ENCODE peak calls at places on chromosome 1, in four cellular contexts. K is HFFc6, O is tibial artery, S is dorsolateral prefrontal cortex. R is an unnamed sample.

GRCh38 chr1:184650177-184650866 is 104.3 kb downstream of the EDEM3 start:
- DNase-seq in K (no peak), O (no peak), S (no peak), R (no peak)

GRCh38 chr1:55309053-55309452 is 93.9 kb upstream of the USP24 start:
- DNase-seq in K (no peak), O (no peak), S (no peak), R (no peak)

GRCh38 chr1:214551436-214552173 is at the start of gene PTPN14:
- DNase-seq in K (peak; percentile 95), O (peak; percentile 78), S (peak; percentile 56), R (peak; percentile 37)

GRCh38 chr1:76668046-76668445 is 199.2 kb upstream of the ST6GALNAC5 start:
- DNase-seq in K (no peak), O (no peak), S (no peak), R (no peak)

GRCh38 chr1:97745912-97746311 is 174.9 kb downstream of the DPYD start:
- DNase-seq in K (peak; percentile 35), O (no peak), S (no peak), R (no peak)

GRCh38 chr1:43953361-43953760 is 6.6 kb downstream of the IPO13 start:
- DNase-seq in K (no peak), O (no peak), S (no peak), R (no peak)

GRCh38 chr1:72516826-72517225 is 234.5 kb upstream of the NEGR1 start:
- DNase-seq in K (no peak), O (no peak), S (no peak), R (no peak)

GRCh38 chr1:159987186-159987585 is 33.1 kb upstream of the SLAMF9 start:
- DNase-seq in K (no peak), O (no peak), S (no peak), R (no peak)

GRCh38 chr1:154578058-154578418 is 10.5 kb downstream of the CHRNB2 start:
- DNase-seq in K (no peak), O (no peak), S (no peak), R (no peak)

GRCh38 chr1:31216016-31216415 is 23.7 kb downstream of the NKAIN1 start:
- DNase-seq in K (no peak), O (no peak), S (peak; percentile 31), R (no peak)

GRCh38 chr1:10561497-10561896 is 86.7 kb downstream of the PEX14 start:
- DNase-seq in K (peak; percentile 16), O (no peak), S (no peak), R (no peak)

GRCh38 chr1:87474098-87474497 is 145.4 kb downstream of the LMO4 start:
- DNase-seq in K (no peak), O (no peak), S (no peak), R (no peak)

GRCh38 chr1:2785631-2786328 is 15.7 kb downstream of the TTC34 start:
- DNase-seq in K (no peak), O (no peak), S (no peak), R (no peak)

GRCh38 chr1:35656148-35656862 is 15.0 kb upstream of the PSMB2 start:
- DNase-seq in K (peak; percentile 61), O (no peak), S (no peak), R (no peak)

GRCh38 chr1:152725261-152725660 is 17.3 kb downstream of the LCE4A start:
- DNase-seq in K (no peak), O (no peak), S (no peak), R (no peak)

GRCh38 chr1:165306543-165307434 is 49.7 kb downstream of the LMX1A start:
- DNase-seq in K (no peak), O (no peak), S (no peak), R (no peak)

GRCh38 chr1:153670257-153670858 is 435 bp downstream of the ILF2 start:
- DNase-seq in K (no peak), O (no peak), S (no peak), R (no peak)

GRCh38 chr1:205356424-205357151 is at the start of gene KLHDC8A:
- DNase-seq in K (no peak), O (no peak), S (no peak), R (no peak)

GRCh38 chr1:114025609-114026401 is 46.5 kb downstream of the OLFML3 start:
- DNase-seq in K (no peak), O (no peak), S (no peak), R (no peak)

GRCh38 chr1:235919797-235920475 is 53.2 kb upstream of the LYST start:
- DNase-seq in K (peak; percentile 82), O (no peak), S (no peak), R (no peak)

GRCh38 chr1:160191756-160192155 is 1.4 kb downstream of the CASQ1 start:
- DNase-seq in K (no peak), O (no peak), S (no peak), R (no peak)

GRCh38 chr1:6010554-6010953 is 18.3 kb upstream of the NPHP4 start:
- DNase-seq in K (no peak), O (no peak), S (no peak), R (no peak)

GRCh38 chr1:9181176-9181906 is 52.4 kb upstream of the GPR157 start:
- DNase-seq in K (peak; percentile 34), O (peak; percentile 52), S (peak; percentile 48), R (peak; percentile 38)

GRCh38 chr1:93756656-93757055 is 75.0 kb upstream of the BCAR3 start:
- DNase-seq in K (no peak), O (no peak), S (no peak), R (no peak)

GRCh38 chr1:168057921-168058320 is 78.8 kb downstream of the GPR161 start:
- DNase-seq in K (peak; percentile 14), O (no peak), S (no peak), R (no peak)

GRCh38 chr1:2933431-2934172 is 87.7 kb upstream of the ACTRT2 start:
- DNase-seq in K (no peak), O (no peak), S (no peak), R (no peak)

GRCh38 chr1:26857473-26857872 is 5.5 kb upstream of the SFN start:
- DNase-seq in K (no peak), O (no peak), S (no peak), R (no peak)

GRCh38 chr1:26856604-26857469 is 6.1 kb upstream of the SFN start:
- DNase-seq in K (no peak), O (no peak), S (no peak), R (no peak)

GRCh38 chr1:26858891-26859630 is 3.9 kb upstream of the SFN start:
- DNase-seq in K (no peak), O (no peak), S (no peak), R (no peak)

GRCh38 chr1:26856181-26856580 is 6.8 kb upstream of the SFN start:
- DNase-seq in K (no peak), O (no peak), S (no peak), R (no peak)

GRCh38 chr1:26858160-26858559 is 4.8 kb upstream of the SFN start:
- DNase-seq in K (peak; percentile 9), O (no peak), S (no peak), R (no peak)
- TF ChIP-seq CTCF in K (no peak), O (no peak), S (no peak), R (no peak)

DNA sequence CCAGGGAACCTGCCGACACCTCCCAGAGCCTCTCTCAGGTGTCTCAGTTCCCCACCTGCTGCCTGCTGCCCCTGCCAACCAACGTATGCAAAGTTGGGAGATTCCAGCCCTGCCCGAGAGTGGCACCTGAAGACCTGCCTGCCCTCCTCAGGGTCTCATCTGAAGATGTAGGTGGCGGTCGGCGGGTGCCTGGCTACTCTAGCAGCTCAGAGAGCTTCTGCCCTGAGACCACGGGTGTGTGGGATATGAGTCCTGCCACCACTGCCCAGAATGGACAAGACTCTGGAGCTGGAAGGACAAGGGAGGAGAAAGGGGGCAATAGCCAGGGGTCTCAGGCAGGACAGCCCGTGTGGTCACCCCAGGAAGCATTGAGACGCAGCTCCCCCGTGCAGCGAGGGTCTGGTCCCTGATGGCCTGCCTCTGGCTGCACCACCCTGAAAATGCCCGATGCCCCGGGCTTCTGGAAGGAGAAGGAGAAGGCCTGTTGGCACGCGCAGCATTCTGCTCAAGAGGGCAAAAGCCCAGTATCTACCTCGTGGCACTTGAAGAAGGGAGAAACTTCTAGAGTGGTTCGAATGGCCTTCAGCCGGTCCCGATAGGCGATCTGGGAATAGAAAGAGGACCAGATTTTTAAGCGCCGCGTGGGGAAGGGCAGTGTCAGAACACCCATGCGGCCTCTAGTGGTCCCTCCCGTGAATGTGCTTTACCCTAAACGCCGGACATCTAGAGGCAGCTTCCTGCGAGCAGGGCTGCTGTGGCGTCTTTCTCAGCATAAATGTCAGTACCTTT is 88.8 kb downstream of the STUM start:
- DNase-seq in K (no peak), O (peak; percentile 70), S (no peak), R (no peak)
- TF ChIP-seq CTCF in K (peak; percentile 52), O (peak; percentile 52), S (peak; percentile 33), R (no peak)

GRCh38 chr1:19892628-19893168 is 10.5 kb downstream of the OTUD3 start:
- DNase-seq in K (no peak), O (no peak), S (no peak), R (no peak)
- TF ChIP-seq CTCF in K (no peak), O (no peak), S (no peak), R (no peak)

DNA sequence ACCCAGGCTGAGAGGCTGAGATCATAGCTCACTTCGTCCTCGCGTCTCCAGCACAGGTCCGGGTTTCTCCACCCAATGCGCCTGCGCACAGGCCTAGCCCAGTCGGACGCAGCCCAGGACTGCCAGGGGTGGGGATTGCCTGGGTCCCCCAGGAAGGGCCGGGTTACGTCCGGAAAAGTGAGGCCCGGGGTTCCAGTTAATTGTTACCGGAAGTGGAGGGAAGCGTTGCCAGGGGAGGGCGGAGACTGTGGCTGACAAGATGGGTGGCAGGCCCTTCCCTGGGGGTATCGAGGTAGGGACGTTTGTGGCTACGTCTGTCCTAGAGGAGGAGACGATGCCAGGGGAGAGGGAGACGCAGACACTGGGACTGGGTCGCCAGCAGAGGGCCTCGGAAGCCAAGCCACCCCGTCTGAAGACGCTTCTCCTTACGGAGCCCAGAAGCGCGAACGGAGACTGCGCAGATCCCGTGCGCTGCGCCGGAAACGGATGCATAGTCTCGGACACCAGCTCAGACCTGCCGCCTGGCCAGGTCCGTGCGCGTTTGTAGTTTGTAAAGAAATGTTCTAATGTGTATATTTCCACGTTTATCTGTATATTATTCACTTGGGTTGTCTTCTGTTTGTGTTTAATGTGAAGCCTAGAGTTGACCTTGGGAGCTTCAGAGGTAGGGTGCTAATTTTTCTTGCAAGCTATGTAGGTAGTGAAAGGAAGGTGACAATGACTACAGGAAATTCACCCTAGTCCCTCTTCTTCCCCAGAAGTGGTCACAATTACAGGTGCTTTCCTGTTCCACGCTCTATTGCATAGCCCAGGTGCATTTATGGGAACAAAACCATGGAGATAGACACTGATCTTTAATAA is 7.3 kb downstream of the RSRP1 start:
- DNase-seq in K (peak; percentile 93), O (peak; percentile 93), S (peak; percentile 83), R (peak; percentile 31)
- TF ChIP-seq CTCF in K (peak; percentile 80), O (peak; percentile 66), S (peak; percentile 84), R (peak; percentile 78)

DNA sequence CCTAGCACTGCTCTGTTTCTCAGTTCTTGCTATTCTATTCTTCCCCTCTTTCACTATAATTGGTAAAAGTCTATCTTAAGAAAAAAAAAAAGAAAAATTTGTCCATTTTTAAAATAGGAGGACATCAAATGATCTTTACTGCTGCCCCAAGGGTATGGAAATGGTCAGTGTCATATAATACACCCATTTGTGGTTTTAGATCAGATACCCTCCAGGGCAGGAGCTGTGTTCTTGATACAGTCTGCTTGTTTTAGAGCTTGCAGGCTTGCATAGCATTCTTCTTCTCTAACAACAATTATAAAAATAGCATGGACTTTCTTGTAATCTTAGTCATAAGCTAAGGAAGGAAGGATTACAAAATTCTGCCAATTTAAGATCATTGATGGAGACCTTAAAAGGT is 156.2 kb downstream of the PTGER3 start:
- DNase-seq in K (peak; percentile 52), O (no peak), S (no peak), R (no peak)
- TF ChIP-seq CTCF in K (no peak), O (no peak), S (no peak), R (no peak)

GRCh38 chr1:41598325-41598724 is 113.8 kb upstream of the EDN2 start:
- DNase-seq in K (no peak), O (no peak), S (no peak), R (no peak)

GRCh38 chr1:41599912-41600311 is 115.4 kb upstream of the EDN2 start:
- DNase-seq in K (peak; percentile 13), O (no peak), S (no peak), R (no peak)
- TF ChIP-seq CTCF in K (peak; percentile 86), O (peak; percentile 61), S (no peak), R (peak; percentile 10)